ENCODE peak calls at places on chromosomes 11 and 22, in four cellular contexts. One of them, this sample, is unnamed.
A peak's percentile ranks its signal among the peaks of the same experiment; 100 is the strongest.

GRCh38 chr11:114291381-114291780 is 4.8 kb upstream of the NNMT start:
- DNase-seq in kidney: no peak
- DNase-seq in H1: no peak
- DNase-seq in brain microvascular endothelial cell: peak; percentile 67
- DNase-seq in this sample: no peak

GRCh38 chr11:109735139-109735538 is 313.1 kb downstream of the C11orf87 start:
- DNase-seq in kidney: no peak
- DNase-seq in H1: no peak
- DNase-seq in brain microvascular endothelial cell: no peak
- DNase-seq in this sample: no peak

GRCh38 chr11:33296695-33297094 is 39.5 kb downstream of the HIPK3 start:
- DNase-seq in kidney: no peak
- DNase-seq in H1: no peak
- DNase-seq in brain microvascular endothelial cell: no peak
- DNase-seq in this sample: no peak

GRCh38 chr11:103327721-103328120 is 218.5 kb downstream of the DYNC2H1 start:
- DNase-seq in kidney: no peak
- DNase-seq in H1: no peak
- DNase-seq in brain microvascular endothelial cell: peak; percentile 59
- DNase-seq in this sample: no peak

GRCh38 chr11:126355324-126355925 is at the start of gene ST3GAL4:
- DNase-seq in kidney: peak; percentile 95
- DNase-seq in H1: peak; percentile 33
- DNase-seq in brain microvascular endothelial cell: peak; percentile 45
- DNase-seq in this sample: no peak

GRCh38 chr11:18064035-18064434 is 18.0 kb upstream of the TPH1 start:
- DNase-seq in kidney: no peak
- DNase-seq in H1: no peak
- DNase-seq in brain microvascular endothelial cell: no peak
- DNase-seq in this sample: no peak

GRCh38 chr11:23252426-23252825 is 392.2 kb upstream of the CCDC179 start:
- DNase-seq in kidney: no peak
- DNase-seq in H1: no peak
- DNase-seq in brain microvascular endothelial cell: no peak
- DNase-seq in this sample: no peak

GRCh38 chr11:43984519-43985385 is 42.3 kb downstream of the C11orf96 start:
- DNase-seq in kidney: peak; percentile 84
- DNase-seq in H1: no peak
- DNase-seq in brain microvascular endothelial cell: no peak
- DNase-seq in this sample: no peak

DNA sequence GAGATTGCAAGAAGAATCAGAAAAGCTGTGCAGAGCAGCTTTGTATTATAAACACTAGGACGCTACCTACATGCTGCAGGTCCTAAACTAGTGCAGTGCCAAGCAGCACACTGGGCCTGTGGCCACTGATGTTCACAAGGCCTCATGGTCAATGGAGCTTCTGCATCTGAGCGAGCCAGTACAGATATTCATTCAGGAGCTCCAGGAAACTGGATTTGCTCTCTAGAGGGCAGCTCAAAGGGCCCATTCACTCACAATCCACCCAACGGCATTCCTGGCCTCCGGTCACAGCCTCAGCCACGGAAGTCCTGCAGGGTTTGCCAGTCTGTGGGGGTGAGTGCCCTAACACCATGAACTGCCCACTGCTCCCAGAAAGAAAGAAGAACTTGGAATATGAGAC is 5.8 kb upstream of the TBC1D10A start:
- DNase-seq in kidney: no peak
- DNase-seq in H1: no peak
- DNase-seq in brain microvascular endothelial cell: no peak
- DNase-seq in this sample: no peak
- H3K27ac ChIP-seq in kidney: no peak overlapping the region
- H3K27ac ChIP-seq in H1: no peak overlapping the region
- H3K27ac ChIP-seq in brain microvascular endothelial cell: no peak overlapping the region
- H3K27ac ChIP-seq in this sample: no peak overlapping the region

GRCh38 chr11:9446230-9446629 is 14.6 kb upstream of the ZNF143 start:
- DNase-seq in kidney: no peak
- DNase-seq in H1: no peak
- DNase-seq in brain microvascular endothelial cell: no peak
- DNase-seq in this sample: no peak

GRCh38 chr11:9448576-9449352 is 12.0 kb upstream of the ZNF143 start:
- DNase-seq in kidney: no peak
- DNase-seq in H1: no peak
- DNase-seq in brain microvascular endothelial cell: no peak
- DNase-seq in this sample: no peak
- H3K27ac ChIP-seq in kidney: no peak overlapping the region
- H3K27ac ChIP-seq in H1: no peak overlapping the region
- H3K27ac ChIP-seq in brain microvascular endothelial cell: no peak overlapping the region
- H3K27ac ChIP-seq in this sample: no peak overlapping the region

GRCh38 chr11:20014067-20014402 is 146.2 kb downstream of the DBX1 start:
- DNase-seq in kidney: no peak
- DNase-seq in H1: no peak
- DNase-seq in brain microvascular endothelial cell: no peak
- DNase-seq in this sample: no peak
- H3K27ac ChIP-seq in kidney: peak overlapping the region; percentile 46
- H3K27ac ChIP-seq in H1: no peak overlapping the region
- H3K27ac ChIP-seq in brain microvascular endothelial cell: no peak overlapping the region
- H3K27ac ChIP-seq in this sample: peak overlapping the region; percentile 31

GRCh38 chr22:40678493-40679248 is 613 bp upstream of the MCHR1 start:
- DNase-seq in kidney: no peak
- DNase-seq in H1: no peak
- DNase-seq in brain microvascular endothelial cell: no peak
- DNase-seq in this sample: no peak
- H3K27ac ChIP-seq in kidney: no peak overlapping the region
- H3K27ac ChIP-seq in H1: no peak overlapping the region
- H3K27ac ChIP-seq in brain microvascular endothelial cell: no peak overlapping the region
- H3K27ac ChIP-seq in this sample: no peak overlapping the region

GRCh38 chr11:73307323-73308002 is 613 bp upstream of the ARHGEF17 start:
- DNase-seq in kidney: peak; percentile 99
- DNase-seq in H1: peak; percentile 95
- DNase-seq in brain microvascular endothelial cell: peak; percentile 96
- DNase-seq in this sample: peak; percentile 85
- H3K27ac ChIP-seq in kidney: peak overlapping the region; percentile 97
- H3K27ac ChIP-seq in H1: peak overlapping the region; percentile 39
- H3K27ac ChIP-seq in brain microvascular endothelial cell: peak overlapping the region; percentile 93
- H3K27ac ChIP-seq in this sample: peak overlapping the region; percentile 92